ENCODE peak calls at places on chromosomes 4 and X, in four cellular contexts. Y, Q, C and D are unnamed samples.

GRCh38 chr4:67770422-67770821 is 16.2 kb upstream of the GNRHR start:
- DNase-seq in Y (no peak), Q (no peak), C (no peak), D (no peak)

GRCh38 chrX:106300239-106300638 is 132.1 kb downstream of the PWWP3B start:
- DNase-seq in Y (no peak), Q (no peak), C (no peak), D (no peak)

GRCh38 chr4:13944095-13944501 is 316.6 kb upstream of the BOD1L1 start:
- DNase-seq in Y (no peak), Q (no peak), C (no peak), D (no peak)

GRCh38 chrX:115589419-115589818 is 28.4 kb downstream of the PLS3 start:
- DNase-seq in Y (no peak), Q (no peak), C (no peak), D (no peak)

GRCh38 chr4:176845636-176846035 is 52.9 kb upstream of the VEGFC start:
- DNase-seq in Y (no peak), Q (no peak), C (no peak), D (no peak)

GRCh38 chr4:9880411-9881197 is 99.2 kb downstream of the DRD5 start:
- DNase-seq in Y (no peak), Q (peak; percentile 84), C (no peak), D (no peak)

GRCh38 chrX:3250946-3251345 is 95.5 kb downstream of the MXRA5 start:
- DNase-seq in Y (no peak), Q (peak; percentile 53), C (no peak), D (no peak)

GRCh38 chrX:110759785-110760184 is 35.8 kb downstream of the CHRDL1 start:
- DNase-seq in Y (no peak), Q (no peak), C (no peak), D (no peak)

GRCh38 chr4:126051709-126052424 is 737.1 kb downstream of the FAT4 start:
- DNase-seq in Y (no peak), Q (peak; percentile 80), C (no peak), D (no peak)

GRCh38 chrX:14927391-14927790 is 54.2 kb downstream of the MOSPD2 start:
- DNase-seq in Y (no peak), Q (no peak), C (no peak), D (no peak)

GRCh38 chr4:78409612-78410202 is 141.9 kb upstream of the ANXA3 start:
- DNase-seq in Y (no peak), Q (no peak), C (no peak), D (no peak)

GRCh38 chrX:17846045-17846444 is 15.1 kb downstream of the RAI2 start:
- DNase-seq in Y (no peak), Q (no peak), C (no peak), D (no peak)

GRCh38 chrX:99703467-99703866 is 706.6 kb downstream of the PCDH19 start:
- DNase-seq in Y (no peak), Q (no peak), C (no peak), D (no peak)

GRCh38 chr4:77669911-77670590 is 64.4 kb downstream of the CXCL13 start:
- DNase-seq in Y (no peak), Q (peak; percentile 4), C (no peak), D (no peak)

GRCh38 chr4:8893624-8894423 is 22.2 kb upstream of the HMX1 start:
- DNase-seq in Y (no peak), Q (no peak), C (no peak), D (peak; percentile 69)

GRCh38 chr4:100257567-100257966 is 67.3 kb upstream of the DDIT4L start:
- DNase-seq in Y (no peak), Q (no peak), C (no peak), D (no peak)

GRCh38 chr4:126907389-126907788 is 725.4 kb upstream of the INTU start:
- DNase-seq in Y (no peak), Q (no peak), C (no peak), D (no peak)

GRCh38 chrX:129650821-129651510 is 3.8 kb downstream of the APLN start:
- DNase-seq in Y (no peak), Q (no peak), C (no peak), D (no peak)

GRCh38 chrX:38519651-38520050 is 41.7 kb upstream of the TSPAN7 start:
- DNase-seq in Y (no peak), Q (no peak), C (no peak), D (no peak)

GRCh38 chr4:173211838-173212237 is 43.2 kb downstream of the GALNT7 start:
- DNase-seq in Y (no peak), Q (peak; percentile 54), C (no peak), D (no peak)

GRCh38 chr4:145155268-145155870 is 25.0 kb downstream of the OTUD4 start:
- DNase-seq in Y (no peak), Q (no peak), C (no peak), D (no peak)

GRCh38 chr4:148399004-148399403 is 43.2 kb downstream of the NR3C2 start:
- DNase-seq in Y (no peak), Q (no peak), C (no peak), D (no peak)

GRCh38 chr4:16082038-16082423 is 1.8 kb downstream of the PROM1 start:
- DNase-seq in Y (no peak), Q (no peak), C (no peak), D (no peak)

GRCh38 chr4:164931551-164932324 is 45.7 kb downstream of the TRIM61 start:
- DNase-seq in Y (no peak), Q (no peak), C (no peak), D (no peak)

GRCh38 chr4:54228064-54228527 is 997 bp upstream of the PDGFRA start:
- DNase-seq in Y (no peak), Q (peak; percentile 96), C (peak; percentile 90), D (peak; percentile 75)

GRCh38 chr4:38449506-38450174 is 214.4 kb upstream of the KLF3 start:
- DNase-seq in Y (no peak), Q (peak; percentile 16), C (no peak), D (peak; percentile 28)

GRCh38 chrX:68686684-68687045 is 39.2 kb downstream of the STARD8 start:
- DNase-seq in Y (no peak), Q (peak; percentile 58), C (no peak), D (peak; percentile 54)

GRCh38 chr4:181525641-181526040 is 717.6 kb upstream of the TENM3 start:
- DNase-seq in Y (no peak), Q (no peak), C (no peak), D (no peak)

GRCh38 chrX:48606091-48606490 is 8.8 kb downstream of the WDR13 start:
- DNase-seq in Y (no peak), Q (no peak), C (no peak), D (no peak)

GRCh38 chr4:40986375-40986774 is 228.0 kb downstream of the APBB2 start:
- DNase-seq in Y (no peak), Q (peak; percentile 48), C (no peak), D (no peak)

GRCh38 chrX:39296472-39296871 is 495.2 kb downstream of the MID1IP1 start:
- DNase-seq in Y (no peak), Q (no peak), C (no peak), D (no peak)

GRCh38 chr4:76830612-76831474 is 67.1 kb downstream of the SOWAHB start:
- DNase-seq in Y (no peak), Q (peak; percentile 85), C (no peak), D (no peak)

GRCh38 chr4:153220709-153221367 is 16.6 kb downstream of the TRIM2 start:
- DNase-seq in Y (no peak), Q (peak; percentile 44), C (no peak), D (no peak)

GRCh38 chr4:1874207-1874606 is 3.0 kb downstream of the NSD2 start:
- DNase-seq in Y (no peak), Q (no peak), C (no peak), D (no peak)

GRCh38 chr4:175127314-175127713 is 209.2 kb downstream of the ADAM29 start:
- DNase-seq in Y (no peak), Q (no peak), C (no peak), D (no peak)

GRCh38 chr4:103095080-103095479 is 4.6 kb downstream of the BDH2 start:
- DNase-seq in Y (no peak), Q (no peak), C (no peak), D (no peak)

GRCh38 chr4:7761720-7762119 is 177.9 kb downstream of the AFAP1 start:
- DNase-seq in Y (peak; percentile 50), Q (peak; percentile 69), C (peak; percentile 87), D (peak; percentile 52)

GRCh38 chr4:7762376-7763040 is 177.2 kb downstream of the AFAP1 start:
- DNase-seq in Y (no peak), Q (no peak), C (no peak), D (no peak)

GRCh38 chr4:7760228-7760627 is 179.4 kb downstream of the AFAP1 start:
- DNase-seq in Y (no peak), Q (no peak), C (no peak), D (no peak)

GRCh38 chr4:7760706-7761105 is 179.0 kb downstream of the AFAP1 start:
- DNase-seq in Y (no peak), Q (no peak), C (no peak), D (no peak)

DNA sequence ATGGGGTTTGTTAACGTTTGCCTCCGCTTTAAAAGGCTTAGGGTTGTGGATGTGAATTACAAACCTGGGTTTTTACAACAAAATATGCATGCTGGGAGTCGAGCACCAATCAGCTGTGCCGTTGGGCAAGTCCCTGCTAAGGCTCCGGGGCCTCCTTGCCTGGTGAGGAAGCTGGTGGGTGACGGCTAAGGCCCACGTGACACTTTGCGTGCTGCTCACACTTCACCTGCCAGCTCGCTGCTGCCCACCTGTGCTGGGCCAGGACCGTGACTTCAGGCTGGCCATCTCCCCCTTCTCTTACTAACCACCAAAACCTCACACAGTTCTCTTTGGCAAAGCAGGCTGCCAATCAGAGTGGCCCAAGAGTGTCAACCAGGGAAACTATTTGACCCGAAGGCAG is 178.3 kb downstream of the AFAP1 start:
- DNase-seq in Y (no peak), Q (no peak), C (no peak), D (no peak)
- H3K4me1 ChIP-seq in Y (no peaks in the 10 kb centered on the region), Q (no peaks in the 10 kb centered on the region), C (peaks cover 11% of the 10 kb centered on the region), D (peaks cover 3% of the 10 kb centered on the region)

GRCh38 chr4:650461-650860 is 23.6 kb downstream of the ATP5ME start:
- DNase-seq in Y (no peak), Q (no peak), C (no peak), D (peak; percentile 59)

GRCh38 chr4:649751-650310 is 24.2 kb downstream of the ATP5ME start:
- DNase-seq in Y (no peak), Q (no peak), C (no peak), D (peak; percentile 61)

GRCh38 chr4:649293-649625 is 23.9 kb downstream of the PDE6B start:
- DNase-seq in Y (no peak), Q (no peak), C (no peak), D (no peak)

GRCh38 chr4:651884-652642 is 22.0 kb downstream of the ATP5ME start:
- DNase-seq in Y (no peak), Q (no peak), C (no peak), D (no peak)

GRCh38 chr4:650951-651883 is 22.9 kb downstream of the ATP5ME start:
- DNase-seq in Y (no peak), Q (no peak), C (no peak), D (peak; percentile 75)
- H3K4me1 ChIP-seq in Y (no peaks in the 10 kb centered on the region), Q (peaks cover 17% of the 10 kb centered on the region), C (peaks cover 9% of the 10 kb centered on the region), D (no peaks in the 10 kb centered on the region)

GRCh38 chr4:98659741-98660507 is 1.5 kb upstream of the TSPAN5 start:
- DNase-seq in Y (no peak), Q (peak; percentile 41), C (no peak), D (no peak)

GRCh38 chr4:98659106-98659592 is 738 bp upstream of the TSPAN5 start:
- DNase-seq in Y (no peak), Q (peak; percentile 47), C (no peak), D (no peak)

GRCh38 chr4:98656443-98656842 is 2.0 kb downstream of the TSPAN5 start:
- DNase-seq in Y (no peak), Q (no peak), C (no peak), D (no peak)

GRCh38 chr4:98657531-98658286 is 702 bp downstream of the TSPAN5 start:
- DNase-seq in Y (no peak), Q (peak; percentile 72), C (no peak), D (no peak)

GRCh38 chr4:98658287-98659105 is at the start of gene TSPAN5:
- DNase-seq in Y (no peak), Q (peak; percentile 89), C (peak; percentile 80), D (peak; percentile 92)
- H3K4me1 ChIP-seq in Y (peaks cover 14% of the 10 kb centered on the region), Q (peaks cover 20% of the 10 kb centered on the region), C (peaks cover 73% of the 10 kb centered on the region), D (peaks cover 16% of the 10 kb centered on the region)

GRCh38 chr4:7876096-7876993 is 63.3 kb downstream of the AFAP1 start:
- DNase-seq in Y (no peak), Q (peak; percentile 63), C (no peak), D (no peak)
- H3K4me1 ChIP-seq in Y (peaks cover 27% of the 10 kb centered on the region), Q (peaks cover 32% of the 10 kb centered on the region), C (peaks cover 27% of the 10 kb centered on the region), D (no peaks in the 10 kb centered on the region)